ENCODE peak calls at places on chromosomes 7 and 10, in nine cellular contexts. G is transverse colon, S is tibial artery, P is AG09309, B is heart right ventricle, A is kidney epithelial cell, U is breast epithelium, O is tibial nerve, N is AG04450. Z is an unnamed sample.

GRCh38 chr10:23927926-23928325 is 281.0 kb upstream of the KIAA1217 start:
- DNase-seq in G (no peak), S (no peak), P (no peak), B (peak), A (no peak), U (no peak), O (peak), N (no peak), Z (no peak)

GRCh38 chr7:151793991-151794507 is 82.9 kb downstream of the PRKAG2 start:
- DNase-seq in G (no peak), S (no peak), P (no peak), B (no peak), A (no peak), U (no peak), O (no peak), N (no peak), Z (no peak)

GRCh38 chr7:9835204-9835603 is 1138.5 kb upstream of the PHF14 start:
- DNase-seq in G (no peak), S (no peak), P (no peak), B (no peak), A (no peak), U (no peak), O (no peak), N (no peak), Z (no peak)

GRCh38 chr10:33484787-33485186 is 150.3 kb upstream of the NRP1 start:
- DNase-seq in G (no peak), S (no peak), P (no peak), B (no peak), A (no peak), U (no peak), O (peak), N (no peak), Z (no peak)

GRCh38 chr10:98309366-98310355 is 41.7 kb upstream of the LOXL4 start:
- DNase-seq in G (peak), S (peak), P (peak), B (peak), A (peak), U (peak), O (peak), N (peak), Z (peak)

GRCh38 chr10:123583639-123584418 is 82.3 kb upstream of the GPR26 start:
- DNase-seq in G (peak), S (peak), P (peak), B (peak), A (no peak), U (peak), O (peak), N (no peak), Z (peak)

GRCh38 chr10:104328916-104329710 is 9.2 kb downstream of the ITPRIP start:
- DNase-seq in G (no peak), S (peak), P (peak), B (peak), A (no peak), U (peak), O (no peak), N (no peak), Z (no peak)

GRCh38 chr10:125995726-125996304 is 99.5 kb downstream of the FANK1 start:
- DNase-seq in G (no peak), S (no peak), P (no peak), B (no peak), A (no peak), U (no peak), O (no peak), N (no peak), Z (no peak)

GRCh38 chr7:101177644-101178043 is 2.4 kb downstream of the NAT16 start:
- DNase-seq in G (no peak), S (no peak), P (no peak), B (no peak), A (no peak), U (no peak), O (no peak), N (no peak), Z (no peak)

GRCh38 chr10:130230036-130230435 is 93.8 kb downstream of the GLRX3 start:
- DNase-seq in G (no peak), S (no peak), P (no peak), B (no peak), A (no peak), U (no peak), O (no peak), N (no peak), Z (no peak)

GRCh38 chr10:3330687-3331086 is 158.1 kb upstream of the PITRM1 start:
- DNase-seq in G (no peak), S (no peak), P (peak), B (no peak), A (peak), U (no peak), O (peak), N (peak), Z (no peak)

GRCh38 chr10:25849268-25849667 is 84.8 kb upstream of the MYO3A start:
- DNase-seq in G (no peak), S (no peak), P (no peak), B (no peak), A (no peak), U (no peak), O (no peak), N (no peak), Z (no peak)

GRCh38 chr7:157752832-157753291 is 416.1 kb downstream of the DNAJB6 start:
- DNase-seq in G (no peak), S (peak), P (no peak), B (no peak), A (no peak), U (no peak), O (no peak), N (no peak), Z (no peak)

GRCh38 chr10:100781145-100781665 is 35.8 kb downstream of the PAX2 start:
- DNase-seq in G (no peak), S (no peak), P (no peak), B (no peak), A (no peak), U (no peak), O (no peak), N (no peak), Z (no peak)

DNA sequence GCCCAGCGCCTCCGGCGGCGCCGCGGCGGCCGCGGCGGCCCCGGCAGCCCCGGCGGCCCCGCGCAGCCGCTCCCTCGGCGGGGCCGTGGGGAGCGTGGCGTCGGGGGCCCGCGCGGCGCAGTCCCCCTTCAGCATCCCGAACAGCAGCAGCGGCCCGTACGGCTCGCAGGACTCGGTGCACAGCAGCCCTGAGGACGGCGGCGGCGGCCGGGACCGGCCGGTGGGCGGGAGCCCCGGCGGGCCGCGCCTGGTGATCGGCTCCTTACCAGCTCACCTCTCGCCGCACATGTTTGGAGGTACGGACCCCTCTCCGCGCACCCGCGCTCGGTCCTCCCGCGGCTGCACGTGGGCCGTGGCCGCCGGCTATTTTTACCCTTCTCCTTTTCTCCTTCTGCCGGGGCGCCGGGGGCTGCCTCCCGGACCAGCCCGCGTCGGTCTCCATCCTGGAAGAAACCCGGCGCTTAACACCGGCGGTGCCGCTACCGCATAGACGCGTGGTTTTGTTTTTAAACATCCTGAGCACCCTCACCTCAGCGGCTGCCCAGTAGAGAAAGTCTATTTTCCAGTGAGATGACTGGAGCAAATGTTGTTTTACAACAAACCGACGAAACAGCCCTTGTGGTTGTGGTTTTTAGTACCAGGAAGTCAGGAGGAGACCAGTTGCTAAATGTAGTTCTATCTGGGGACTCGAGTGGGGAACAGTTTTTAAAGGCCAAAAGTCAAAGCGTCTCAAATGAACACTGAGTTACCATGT is 1.3 kb downstream of the ZNRF2 start:
- DNase-seq in G (peak), S (peak), P (peak), B (peak), A (no peak), U (no peak), O (peak), N (no peak), Z (no peak)
- TF ChIP-seq CTCF in G (no peak), S (no peak), P (no peak), B (no peak), A (no peak), U (no peak), O (no peak), N (no peak), Z (no peak)

DNA sequence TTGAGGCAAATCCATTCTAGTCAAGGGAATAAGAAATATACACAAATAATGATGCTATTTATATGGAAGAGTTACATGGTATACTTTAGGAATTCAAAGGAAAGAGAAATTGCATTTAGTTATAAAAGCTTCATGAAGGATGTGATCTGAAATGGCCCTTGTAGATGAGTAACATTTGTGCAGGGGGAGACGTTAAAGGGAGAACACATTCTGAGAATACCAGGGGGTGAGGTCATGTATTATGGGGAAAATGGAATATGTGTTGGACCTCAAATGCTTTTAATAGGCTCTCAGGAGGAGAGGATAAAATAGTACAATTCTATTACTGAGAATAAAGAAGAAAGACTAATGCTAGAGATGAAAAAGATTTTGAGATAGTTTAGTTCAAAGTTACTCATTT is 122.5 kb upstream of the NOBOX start:
- DNase-seq in G (no peak), S (no peak), P (no peak), B (no peak), A (no peak), U (no peak), O (no peak), N (no peak), Z (no peak)
- H3K4me3 ChIP-seq in G (no peak), S (no peak), P (no peak), B (no peak), A (no peak), U (no peak), O (no peak), N (no peak), Z (no peak)

GRCh38 chr10:127872871-127873600 is 19.7 kb downstream of the CLRN3 start:
- DNase-seq in G (peak), S (no peak), P (no peak), B (no peak), A (no peak), U (no peak), O (no peak), N (no peak), Z (no peak)
- TF ChIP-seq CTCF in G (no peak), S (no peak), P (no peak), B (no peak), A (no peak), U (no peak), O (no peak), N (no peak), Z (no peak)

DNA sequence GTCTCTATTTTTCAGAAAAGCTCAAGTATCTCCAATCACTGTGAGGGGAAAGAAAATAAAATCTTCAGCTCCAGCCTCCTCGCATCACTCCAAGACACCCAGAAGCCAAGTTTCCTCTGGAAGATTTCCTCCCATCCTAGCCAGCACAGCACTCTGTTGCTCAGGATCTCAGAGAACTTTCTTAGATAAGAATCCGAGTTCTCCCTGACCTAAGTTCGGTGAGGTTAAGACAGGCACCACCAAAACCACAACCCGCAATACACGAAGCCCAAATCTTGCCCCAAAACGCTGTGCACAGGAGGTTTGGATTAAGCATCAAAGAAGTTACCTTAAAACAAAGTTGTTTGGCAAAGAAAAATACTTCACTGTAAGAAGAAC is 4.2 kb downstream of the FAM53B start:
- DNase-seq in G (no peak), S (peak), P (no peak), B (no peak), A (no peak), U (no peak), O (peak), N (no peak), Z (no peak)
- H3K4me3 ChIP-seq in G (no peak), S (peak), P (no peak), B (peak), A (no peak), U (peak), O (peak), N (no peak), Z (no peak)

DNA sequence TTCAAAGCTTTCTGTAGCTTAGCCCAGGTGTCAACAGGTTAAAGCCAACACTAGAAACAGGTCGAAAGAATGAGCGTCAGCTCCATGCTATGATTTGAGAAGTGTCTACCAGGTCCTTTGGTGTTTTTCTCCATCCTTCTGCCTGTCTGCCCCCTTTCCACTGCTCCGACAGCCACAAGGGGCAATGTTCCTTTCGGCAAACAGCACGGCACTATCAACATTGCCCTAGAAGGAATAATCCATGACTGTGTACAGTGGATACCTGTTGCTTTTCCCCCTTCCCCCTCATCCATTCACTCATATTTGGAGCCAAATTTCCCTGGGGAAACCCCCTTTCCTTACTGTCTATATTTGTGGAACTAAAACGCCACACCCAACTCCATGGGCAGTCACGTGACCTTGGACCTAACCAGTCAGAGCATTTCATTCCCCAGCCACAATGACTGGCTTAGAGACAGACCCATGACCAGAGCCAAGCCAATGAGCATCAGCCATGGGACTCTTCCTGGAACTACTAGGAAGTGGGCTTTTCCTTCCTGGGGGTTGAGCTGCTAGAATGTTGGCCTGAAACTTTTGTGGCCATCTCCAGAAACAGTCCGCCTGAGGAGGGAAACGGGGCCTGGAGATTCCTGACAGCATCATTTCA is 51.5 kb downstream of the AFAP1L2 start:
- DNase-seq in G (no peak), S (no peak), P (no peak), B (no peak), A (no peak), U (no peak), O (no peak), N (no peak), Z (no peak)
- TF ChIP-seq CTCF in G (no peak), S (no peak), P (no peak), B (no peak), A (no peak), U (no peak), O (no peak), N (no peak), Z (no peak)

GRCh38 chr7:15367897-15368296 is 193.9 kb downstream of the AGMO start:
- DNase-seq in G (no peak), S (no peak), P (no peak), B (no peak), A (no peak), U (no peak), O (no peak), N (no peak), Z (no peak)

GRCh38 chr7:15368653-15369052 is 193.2 kb downstream of the AGMO start:
- DNase-seq in G (no peak), S (no peak), P (no peak), B (no peak), A (no peak), U (no peak), O (no peak), N (no peak), Z (no peak)

DNA sequence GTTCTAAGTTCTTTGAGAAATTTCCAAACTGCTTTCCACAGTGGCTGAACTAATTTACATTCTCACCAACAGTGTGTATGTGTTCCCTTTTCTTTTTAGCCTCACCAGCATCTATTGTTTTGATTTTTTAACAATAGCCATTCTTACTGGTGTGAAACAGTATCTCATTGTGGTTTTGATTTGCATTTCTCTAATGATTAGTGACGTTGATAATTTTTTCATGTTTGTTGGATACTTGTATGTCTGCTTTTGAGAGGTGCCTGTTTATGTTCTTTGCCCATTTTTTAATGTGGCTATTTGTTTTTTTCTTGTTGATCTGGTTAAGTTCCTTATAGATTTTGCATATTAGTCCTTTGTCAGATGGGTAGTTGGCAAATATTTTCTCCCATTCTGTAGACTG is 191.4 kb downstream of the AGMO start:
- DNase-seq in G (no peak), S (no peak), P (no peak), B (no peak), A (no peak), U (no peak), O (no peak), N (no peak), Z (no peak)
- H3K4me3 ChIP-seq in G (no peak), S (no peak), P (no peak), B (no peak), A (no peak), U (no peak), O (no peak), N (no peak), Z (no peak)

GRCh38 chr10:7400068-7400824 is 10.6 kb downstream of the SFMBT2 start:
- DNase-seq in G (no peak), S (no peak), P (no peak), B (no peak), A (no peak), U (no peak), O (no peak), N (no peak), Z (no peak)

GRCh38 chr10:7397049-7397448 is 13.8 kb downstream of the SFMBT2 start:
- DNase-seq in G (no peak), S (no peak), P (no peak), B (no peak), A (no peak), U (no peak), O (no peak), N (no peak), Z (no peak)

GRCh38 chr10:7401156-7401555 is 9.7 kb downstream of the SFMBT2 start:
- DNase-seq in G (no peak), S (no peak), P (no peak), B (no peak), A (no peak), U (no peak), O (no peak), N (no peak), Z (no peak)

GRCh38 chr10:7399533-7399932 is 11.3 kb downstream of the SFMBT2 start:
- DNase-seq in G (no peak), S (no peak), P (no peak), B (no peak), A (no peak), U (no peak), O (no peak), N (no peak), Z (no peak)

GRCh38 chr10:7397636-7398035 is 13.2 kb downstream of the SFMBT2 start:
- DNase-seq in G (no peak), S (no peak), P (no peak), B (peak), A (no peak), U (no peak), O (no peak), N (no peak), Z (no peak)
- TF ChIP-seq CTCF in G (no peak), S (no peak), P (no peak), B (no peak), A (no peak), U (no peak), O (no peak), N (no peak), Z (no peak)

DNA sequence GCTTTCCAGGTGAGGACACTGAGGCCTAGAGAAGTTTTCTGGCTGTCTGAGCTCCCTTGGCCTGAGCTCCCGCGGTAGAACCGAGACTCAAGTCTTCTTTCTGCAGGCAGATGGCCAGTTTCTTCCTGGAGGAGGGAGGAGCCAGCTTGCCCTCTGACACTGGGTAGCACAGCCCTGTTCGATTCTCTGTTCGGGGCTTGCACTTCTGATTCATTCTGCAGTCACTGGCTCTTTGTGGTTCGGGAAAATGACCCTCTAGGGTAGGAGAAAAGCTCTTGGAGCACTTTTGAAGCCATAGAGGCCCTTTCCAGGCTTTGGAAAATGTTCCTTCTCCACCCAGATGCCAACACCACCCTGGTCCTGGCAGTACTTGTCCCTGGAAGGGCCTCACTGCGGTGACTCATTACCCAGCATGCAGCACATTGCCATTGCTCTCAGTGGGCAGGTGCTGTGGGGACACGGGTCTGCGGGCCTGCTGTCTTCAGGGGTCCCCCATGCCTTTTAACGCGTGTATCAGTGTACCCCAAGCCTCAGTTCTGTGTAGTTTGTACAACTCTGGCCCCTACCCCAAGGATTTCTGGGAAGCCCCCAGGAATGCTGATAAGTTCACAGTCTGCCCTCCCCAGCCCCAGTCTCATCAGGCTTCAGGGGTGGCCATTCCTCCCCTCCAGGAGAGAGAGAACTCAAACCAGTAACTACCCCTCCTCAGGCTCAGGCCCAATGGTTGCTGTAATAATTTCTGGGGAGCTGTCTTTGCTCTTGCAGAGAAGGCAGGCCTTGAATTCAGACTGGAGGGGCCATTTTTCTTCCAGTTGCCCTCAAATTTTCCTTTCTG is 11.9 kb downstream of the CHST3 start:
- DNase-seq in G (peak), S (peak), P (no peak), B (no peak), A (no peak), U (peak), O (peak), N (no peak), Z (no peak)
- H3K4me3 ChIP-seq in G (no peak), S (peak), P (no peak), B (no peak), A (no peak), U (peak), O (no peak), N (no peak), Z (no peak)